ENCODE peak calls at places on chromosomes 1 and 21, in four cellular contexts. One of them, this sample, is unnamed.

GRCh38 chr21:43311303-43311817 is 115.6 kb downstream of the SIK1 start:
- DNase-seq in K562: no peak
- DNase-seq in IMR-90: no peak
- DNase-seq in A549: no peak
- DNase-seq in this sample: no peak

GRCh38 chr1:74693473-74693872 is 19.9 kb upstream of the ERICH3 start:
- DNase-seq in A549: peak
- DNase-seq in IMR-90: peak
- DNase-seq in K562: no peak
- DNase-seq in this sample: no peak

GRCh38 chr21:14923468-14923867 is 141.3 kb downstream of the NRIP1 start:
- DNase-seq in A549: no peak
- DNase-seq in IMR-90: peak
- DNase-seq in K562: no peak
- DNase-seq in this sample: no peak

GRCh38 chr1:197683280-197683679 is 92.0 kb downstream of the DENND1B start:
- DNase-seq in A549: no peak
- DNase-seq in K562: no peak
- DNase-seq in IMR-90: no peak
- DNase-seq in this sample: no peak

GRCh38 chr1:219333626-219334025 is 159.9 kb downstream of the LYPLAL1 start:
- DNase-seq in A549: no peak
- DNase-seq in K562: no peak
- DNase-seq in IMR-90: no peak
- DNase-seq in this sample: no peak

GRCh38 chr1:180581635-180582039 is 22.9 kb downstream of the OVAAL start:
- DNase-seq in IMR-90: peak
- DNase-seq in A549: no peak
- DNase-seq in K562: no peak
- DNase-seq in this sample: no peak

GRCh38 chr21:24470852-24471251 is 1136.4 kb downstream of the MRPL39 start:
- DNase-seq in K562: no peak
- DNase-seq in IMR-90: no peak
- DNase-seq in A549: no peak
- DNase-seq in this sample: no peak

GRCh38 chr1:96557336-96557735 is 164.2 kb upstream of the PTBP2 start:
- DNase-seq in A549: no peak
- DNase-seq in K562: no peak
- DNase-seq in IMR-90: peak
- DNase-seq in this sample: no peak

GRCh38 chr1:110674337-110675059 is at the start of gene KCNA3:
- DNase-seq in K562: no peak
- DNase-seq in A549: no peak
- DNase-seq in IMR-90: no peak
- DNase-seq in this sample: peak

GRCh38 chr1:5010236-5010635 is 355.8 kb downstream of the AJAP1 start:
- DNase-seq in IMR-90: no peak
- DNase-seq in K562: no peak
- DNase-seq in A549: no peak
- DNase-seq in this sample: no peak

GRCh38 chr1:186829679-186830587 is 1.2 kb downstream of the PLA2G4A start:
- DNase-seq in IMR-90: no peak
- DNase-seq in K562: no peak
- DNase-seq in A549: no peak
- DNase-seq in this sample: no peak

GRCh38 chr1:48859429-48859828 is 82.7 kb upstream of the BEND5 start:
- DNase-seq in K562: no peak
- DNase-seq in A549: no peak
- DNase-seq in IMR-90: no peak
- DNase-seq in this sample: no peak

GRCh38 chr1:56535949-56536348 is 43.4 kb downstream of the PLPP3 start:
- DNase-seq in IMR-90: no peak
- DNase-seq in K562: no peak
- DNase-seq in A549: no peak
- DNase-seq in this sample: no peak

GRCh38 chr1:94783342-94784264 is 36.6 kb upstream of the SLC44A3 start:
- DNase-seq in K562: no peak
- DNase-seq in A549: no peak
- DNase-seq in IMR-90: peak
- DNase-seq in this sample: no peak

GRCh38 chr1:43879996-43880395 is 53.6 kb upstream of the ARTN start:
- DNase-seq in A549: no peak
- DNase-seq in K562: no peak
- DNase-seq in IMR-90: no peak
- DNase-seq in this sample: no peak

GRCh38 chr1:147480565-147480935 is 60.8 kb upstream of the BCL9 start:
- DNase-seq in K562: no peak
- DNase-seq in A549: no peak
- DNase-seq in IMR-90: no peak
- DNase-seq in this sample: no peak

GRCh38 chr1:212512731-212513559 is 80.2 kb downstream of the NENF start:
- DNase-seq in K562: no peak
- DNase-seq in A549: peak
- DNase-seq in IMR-90: peak
- DNase-seq in this sample: no peak

GRCh38 chr1:7616076-7616833 is 154.8 kb upstream of the VAMP3 start:
- DNase-seq in IMR-90: peak
- DNase-seq in K562: peak
- DNase-seq in A549: peak
- DNase-seq in this sample: no peak

GRCh38 chr1:186059311-186059710 is 315.7 kb downstream of the TPR start:
- DNase-seq in IMR-90: peak
- DNase-seq in A549: no peak
- DNase-seq in K562: no peak
- DNase-seq in this sample: no peak

GRCh38 chr1:44985747-44986359 is 542 bp downstream of the EIF2B3 start:
- DNase-seq in IMR-90: peak
- DNase-seq in A549: no peak
- DNase-seq in K562: peak
- DNase-seq in this sample: no peak

GRCh38 chr1:163060343-163061007 is 8.7 kb upstream of the RGS4 start:
- DNase-seq in IMR-90: no peak
- DNase-seq in K562: no peak
- DNase-seq in A549: no peak
- DNase-seq in this sample: no peak

GRCh38 chr1:193662030-193662429 is 475.6 kb upstream of the B3GALT2 start:
- DNase-seq in IMR-90: peak
- DNase-seq in A549: no peak
- DNase-seq in K562: no peak
- DNase-seq in this sample: no peak

GRCh38 chr1:181126871-181127587 is 38.5 kb downstream of the IER5 start:
- DNase-seq in K562: no peak
- DNase-seq in IMR-90: no peak
- DNase-seq in A549: peak
- DNase-seq in this sample: peak

GRCh38 chr1:118151312-118151937 is 33.6 kb downstream of the SPAG17 start:
- DNase-seq in IMR-90: peak
- DNase-seq in K562: peak
- DNase-seq in A549: peak
- DNase-seq in this sample: peak

GRCh38 chr21:26849428-26850115 is 4.4 kb upstream of the ADAMTS1 start:
- DNase-seq in IMR-90: peak
- DNase-seq in A549: peak
- DNase-seq in K562: peak
- DNase-seq in this sample: peak

GRCh38 chr1:44377925-44378784 is 23.1 kb upstream of the ERI3 start:
- DNase-seq in K562: peak
- DNase-seq in A549: peak
- DNase-seq in IMR-90: peak
- DNase-seq in this sample: peak

GRCh38 chr1:10555635-10556429 is 81.1 kb downstream of the PEX14 start:
- DNase-seq in IMR-90: no peak
- DNase-seq in K562: no peak
- DNase-seq in A549: no peak
- DNase-seq in this sample: no peak

GRCh38 chr1:31955917-31956736 is 18.0 kb upstream of the PTP4A2 start:
- DNase-seq in IMR-90: peak
- DNase-seq in A549: peak
- DNase-seq in K562: peak
- DNase-seq in this sample: no peak

GRCh38 chr1:153231800-153232199 is 14.4 kb downstream of the PRR9 start:
- DNase-seq in A549: no peak
- DNase-seq in IMR-90: no peak
- DNase-seq in K562: no peak
- DNase-seq in this sample: no peak

GRCh38 chr1:6412896-6413295 is 6.8 kb downstream of the HES2 start:
- DNase-seq in A549: peak
- DNase-seq in IMR-90: no peak
- DNase-seq in K562: no peak
- DNase-seq in this sample: no peak

GRCh38 chr1:36438715-36439114 is 11.5 kb downstream of the OSCP1 start:
- DNase-seq in IMR-90: no peak
- DNase-seq in A549: no peak
- DNase-seq in K562: no peak
- DNase-seq in this sample: no peak

GRCh38 chr1:53511933-53512806 is 53.0 kb downstream of the DMRTB1 start:
- DNase-seq in IMR-90: peak
- DNase-seq in A549: no peak
- DNase-seq in K562: no peak
- DNase-seq in this sample: peak

GRCh38 chr1:24981632-24982007 is 51.5 kb upstream of the RUNX3 start:
- DNase-seq in A549: no peak
- DNase-seq in IMR-90: no peak
- DNase-seq in K562: no peak
- DNase-seq in this sample: no peak

GRCh38 chr1:54861070-54861761 is 25.8 kb downstream of the DHCR24 start:
- DNase-seq in K562: peak
- DNase-seq in IMR-90: no peak
- DNase-seq in A549: no peak
- DNase-seq in this sample: peak

GRCh38 chr1:63705058-63705457 is 68.8 kb upstream of the ROR1 start:
- DNase-seq in IMR-90: no peak
- DNase-seq in A549: peak
- DNase-seq in K562: no peak
- DNase-seq in this sample: no peak

GRCh38 chr1:156074661-156075060 is 7.6 kb downstream of the MEX3A start:
- DNase-seq in A549: no peak
- DNase-seq in IMR-90: no peak
- DNase-seq in K562: no peak
- DNase-seq in this sample: no peak
- TF ChIP-seq SMC3 in A549: no peak
- TF ChIP-seq SMC3 in IMR-90: no peak
- TF ChIP-seq SMC3 in K562: no peak
- TF ChIP-seq SMC3 in this sample: no peak

DNA sequence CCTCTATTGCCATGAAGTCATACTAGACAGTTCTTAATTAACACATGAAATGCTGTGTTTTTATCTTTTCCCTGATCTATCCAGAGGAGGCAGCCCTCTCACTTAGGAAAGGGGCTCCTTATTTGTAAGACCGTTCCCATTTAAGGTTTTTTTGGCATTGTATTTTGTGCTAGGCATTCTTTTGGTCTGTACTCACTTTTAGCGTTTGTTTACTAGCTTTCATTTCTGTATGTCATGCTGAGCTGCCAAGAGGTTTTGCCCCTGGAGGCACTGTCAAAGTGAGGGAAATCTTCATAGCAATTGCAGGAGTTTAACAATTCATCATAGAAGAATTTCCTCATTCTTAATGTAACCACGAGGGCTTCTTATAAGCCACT is 59.5 kb downstream of the MTR start:
- DNase-seq in K562: no peak
- DNase-seq in A549: no peak
- DNase-seq in IMR-90: peak
- DNase-seq in this sample: no peak
- TF ChIP-seq RFX5 in K562: no peak
- TF ChIP-seq RFX5 in A549: no peak
- TF ChIP-seq RFX5 in IMR-90: no peak
- TF ChIP-seq RFX5 in this sample: no peak

GRCh38 chr1:22089134-22089571 is 36.6 kb downstream of the CDC42 start:
- DNase-seq in IMR-90: no peak
- DNase-seq in K562: no peak
- DNase-seq in A549: no peak
- DNase-seq in this sample: no peak

GRCh38 chr1:22093513-22093912 is 41.0 kb downstream of the CDC42 start:
- DNase-seq in K562: no peak
- DNase-seq in IMR-90: no peak
- DNase-seq in A549: no peak
- DNase-seq in this sample: no peak

DNA sequence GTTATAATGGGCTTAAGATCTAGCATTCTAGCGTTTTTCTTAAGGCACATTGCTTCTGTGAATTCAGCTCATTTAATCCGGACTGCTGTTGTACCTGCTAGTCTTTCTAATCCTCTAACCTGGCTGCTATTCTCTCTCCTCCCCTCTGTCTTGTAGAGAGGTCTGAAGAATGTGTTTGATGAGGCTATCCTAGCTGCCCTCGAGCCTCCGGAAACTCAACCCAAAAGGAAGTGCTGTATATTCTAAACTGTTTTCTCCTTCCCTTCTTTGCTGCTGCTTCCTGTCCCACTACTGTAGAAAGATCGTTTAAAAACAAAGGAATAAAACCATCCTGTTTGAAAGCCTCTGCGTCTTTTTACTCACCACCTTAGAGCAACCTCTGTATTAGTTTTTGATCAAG is 37.3 kb downstream of the CDC42 start:
- DNase-seq in K562: no peak
- DNase-seq in IMR-90: no peak
- DNase-seq in A549: no peak
- DNase-seq in this sample: no peak
- TF ChIP-seq SMC3 in K562: no peak
- TF ChIP-seq SMC3 in IMR-90: no peak
- TF ChIP-seq SMC3 in A549: no peak
- TF ChIP-seq SMC3 in this sample: no peak

DNA sequence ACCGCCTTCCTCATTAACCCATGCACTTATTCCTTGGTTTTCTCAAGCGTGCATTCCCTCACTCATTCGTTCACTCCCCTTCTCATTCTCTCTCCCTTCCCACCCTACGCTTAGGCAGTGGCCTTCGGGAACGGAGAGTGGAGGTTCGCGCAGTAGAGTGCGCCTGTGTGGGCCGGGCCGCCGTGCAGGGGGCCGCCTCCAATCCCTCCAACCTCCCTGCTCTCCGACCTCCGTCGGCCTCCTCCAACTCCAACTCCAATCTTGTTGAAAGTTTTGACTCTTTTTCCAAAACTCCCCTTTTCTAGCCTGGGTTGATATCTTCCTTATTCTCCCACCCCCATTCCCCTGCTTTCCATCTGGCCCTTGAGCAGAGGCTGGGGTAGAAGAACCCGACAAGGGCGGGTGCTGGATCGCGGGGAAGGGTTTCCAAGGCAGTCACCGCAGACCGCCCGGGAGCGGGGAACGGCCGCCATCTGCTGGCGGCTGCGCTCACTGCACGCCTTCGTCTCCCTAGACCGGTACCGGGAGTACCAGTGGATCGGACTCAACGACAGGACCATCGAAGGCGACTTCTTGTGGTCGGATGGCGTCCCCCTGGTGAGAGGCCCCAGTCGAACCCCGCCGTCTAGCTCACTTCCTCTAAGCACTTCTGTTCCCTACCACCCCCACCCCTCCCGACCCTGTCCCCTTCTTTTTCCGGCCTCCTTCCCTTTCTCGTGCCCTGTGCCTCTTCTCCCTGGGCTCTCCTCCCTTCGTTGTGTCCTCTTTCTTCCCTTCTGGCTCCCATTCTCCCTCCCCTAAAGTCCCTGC is 15.4 kb downstream of the BCAN start:
- DNase-seq in IMR-90: peak
- DNase-seq in K562: peak
- DNase-seq in A549: peak
- DNase-seq in this sample: peak
- TF ChIP-seq RFX5 in IMR-90: no peak
- TF ChIP-seq RFX5 in K562: no peak
- TF ChIP-seq RFX5 in A549: no peak
- TF ChIP-seq RFX5 in this sample: no peak